ENCODE peak calls at places on chromosomes 5 and 9, in nine cellular contexts. S is right atrium auricular region, Z is tibial artery, Y is breast epithelium, J is cardiac muscle cell, F is fibroblast of villous mesenchyme, L is lower leg skin, O is astrocyte of the spinal cord, K is A549. E is an unnamed sample.

GRCh38 chr5:113266227-113266912 is 168.4 kb downstream of the TSSK1B start:
- DNase-seq in S (no peak), Z (no peak), Y (no peak), J (peak), F (peak), L (no peak), O (no peak), K (no peak), E (no peak)

GRCh38 chr5:68368686-68369359 is 153.3 kb downstream of the PIK3R1 start:
- DNase-seq in S (no peak), Z (no peak), Y (no peak), J (no peak), F (no peak), L (no peak), O (peak), K (no peak), E (no peak)

GRCh38 chr5:157819502-157820125 is 39.3 kb downstream of the CLINT1 start:
- DNase-seq in S (no peak), Z (no peak), Y (no peak), J (no peak), F (no peak), L (no peak), O (peak), K (no peak), E (no peak)

GRCh38 chr9:738209-738915 is 103.1 kb upstream of the DMRT1 start:
- DNase-seq in S (peak), Z (peak), Y (no peak), J (peak), F (peak), L (peak), O (peak), K (peak), E (peak)

GRCh38 chr5:2894347-2895135 is 143.1 kb upstream of the IRX2 start:
- DNase-seq in S (peak), Z (peak), Y (no peak), J (no peak), F (no peak), L (peak), O (no peak), K (no peak), E (no peak)

GRCh38 chr9:95880011-95880690 is 4.7 kb downstream of the ERCC6L2 start:
- DNase-seq in S (no peak), Z (no peak), Y (no peak), J (peak), F (peak), L (no peak), O (peak), K (no peak), E (no peak)

GRCh38 chr9:114346146-114346545 is 16.5 kb downstream of the ORM2 start:
- DNase-seq in S (no peak), Z (no peak), Y (no peak), J (no peak), F (no peak), L (no peak), O (no peak), K (no peak), E (no peak)

GRCh38 chr9:126607731-126608130 is 6.0 kb upstream of the LMX1B start:
- DNase-seq in S (no peak), Z (no peak), Y (no peak), J (no peak), F (no peak), L (no peak), O (no peak), K (no peak), E (no peak)

GRCh38 chr5:157908459-157908858 is 49.5 kb upstream of the CLINT1 start:
- DNase-seq in S (no peak), Z (no peak), Y (no peak), J (no peak), F (no peak), L (no peak), O (no peak), K (no peak), E (no peak)

GRCh38 chr5:55538621-55539020 is 3.9 kb upstream of the PLPP1 start:
- DNase-seq in S (no peak), Z (no peak), Y (no peak), J (no peak), F (peak), L (no peak), O (peak), K (no peak), E (no peak)

GRCh38 chr9:96553070-96553469 is 66.6 kb downstream of the CDC14B start:
- DNase-seq in S (no peak), Z (no peak), Y (no peak), J (peak), F (peak), L (no peak), O (peak), K (no peak), E (peak)

GRCh38 chr5:167827766-167828165 is 463.7 kb upstream of the WWC1 start:
- DNase-seq in S (no peak), Z (no peak), Y (no peak), J (no peak), F (no peak), L (no peak), O (no peak), K (no peak), E (no peak)

GRCh38 chr9:124629600-124629999 is 122.4 kb upstream of the NR5A1 start:
- DNase-seq in S (no peak), Z (no peak), Y (no peak), J (peak), F (no peak), L (no peak), O (peak), K (no peak), E (no peak)

GRCh38 chr5:40557486-40557885 is 122.2 kb upstream of the PTGER4 start:
- DNase-seq in S (no peak), Z (no peak), Y (no peak), J (no peak), F (no peak), L (no peak), O (peak), K (no peak), E (no peak)

GRCh38 chr5:103667068-103667467 is 104.5 kb upstream of the NUDT12 start:
- DNase-seq in S (no peak), Z (no peak), Y (no peak), J (peak), F (peak), L (no peak), O (peak), K (peak), E (no peak)

GRCh38 chr5:123391009-123391408 is 32.2 kb downstream of the CEP120 start:
- DNase-seq in S (no peak), Z (no peak), Y (no peak), J (no peak), F (no peak), L (no peak), O (no peak), K (no peak), E (no peak)

GRCh38 chr5:123382252-123382651 is 41.0 kb downstream of the CEP120 start:
- DNase-seq in S (no peak), Z (no peak), Y (no peak), J (no peak), F (no peak), L (no peak), O (no peak), K (no peak), E (no peak)

GRCh38 chr5:123389794-123390193 is 33.4 kb downstream of the CEP120 start:
- DNase-seq in S (no peak), Z (no peak), Y (no peak), J (no peak), F (no peak), L (no peak), O (no peak), K (no peak), E (no peak)

DNA sequence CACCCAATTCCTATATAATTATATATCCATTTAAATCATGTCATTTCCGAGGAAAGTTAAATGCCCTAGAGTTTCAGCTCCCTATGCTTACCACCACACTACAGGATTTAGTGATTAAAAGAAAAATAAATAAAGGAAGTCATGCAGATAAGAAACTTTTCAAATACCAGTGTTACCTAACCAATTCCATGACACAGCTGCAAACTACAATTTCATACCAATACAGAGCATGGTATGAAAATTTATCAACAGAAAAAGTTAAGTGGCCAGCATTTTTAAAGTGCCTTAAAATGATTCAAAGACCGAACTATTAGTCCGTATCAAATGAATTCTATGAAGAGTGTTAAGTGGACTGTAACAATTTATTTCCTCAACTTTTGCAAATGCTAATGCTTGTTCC is 35.9 kb downstream of the CEP120 start:
- DNase-seq in S (no peak), Z (no peak), Y (no peak), J (peak), F (peak), L (no peak), O (no peak), K (no peak), E (no peak)
- TF ChIP-seq CTCF in S (no peak), Z (no peak), Y (no peak), J (no peak), F (no peak), L (no peak), O (no peak), K (no peak), E (no peak)

DNA sequence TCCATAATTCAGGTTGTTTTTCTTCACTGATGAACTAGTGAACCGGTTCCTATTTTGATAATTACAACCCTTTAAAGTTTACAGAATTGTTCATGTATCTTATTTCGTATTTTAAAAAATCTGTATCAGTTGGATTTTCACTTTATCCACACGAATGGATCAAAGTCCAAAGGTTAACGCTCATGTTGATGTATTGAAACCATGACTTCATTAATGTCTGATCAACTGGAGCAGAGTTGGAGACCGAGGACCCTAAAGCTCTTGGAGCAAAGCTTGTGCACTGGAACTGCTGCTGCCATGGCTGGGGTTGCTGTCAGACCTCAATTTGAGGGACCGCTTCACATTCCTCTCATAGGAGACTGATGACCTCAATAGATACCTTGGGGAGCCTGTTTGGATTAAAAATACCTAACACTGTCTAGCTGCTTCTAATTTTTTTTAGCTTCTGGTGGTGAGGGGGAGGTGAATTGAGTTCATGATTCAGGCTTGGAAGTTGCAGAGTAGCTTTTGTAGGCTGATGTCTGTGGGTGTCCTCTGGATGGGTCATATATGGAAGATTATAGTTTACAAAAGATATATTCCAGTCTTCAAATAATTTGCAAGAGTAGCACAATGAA is 45.1 kb downstream of the KIAA1958 start:
- DNase-seq in S (no peak), Z (no peak), Y (no peak), J (no peak), F (no peak), L (no peak), O (no peak), K (no peak), E (no peak)
- H3K4me3 ChIP-seq in S (no peak), Z (no peak), Y (no peak), J (no peak), F (no peak), L (no peak), O (no peak), K (no peak), E (no peak)

GRCh38 chr5:135174315-135175096 is 140.5 kb upstream of the PITX1 start:
- DNase-seq in S (peak), Z (no peak), Y (no peak), J (no peak), F (peak), L (no peak), O (no peak), K (no peak), E (no peak)
- TF ChIP-seq CTCF in S (no peak), Z (no peak), Y (no peak), J (no peak), F (peak), L (no peak), O (peak), K (no peak), E (no peak)

GRCh38 chr9:84111726-84112125 is 131.1 kb downstream of the RMI1 start:
- DNase-seq in S (no peak), Z (no peak), Y (no peak), J (peak), F (no peak), L (no peak), O (peak), K (no peak), E (peak)
- H3K4me3 ChIP-seq in S (no peak), Z (no peak), Y (no peak), J (no peak), F (no peak), L (no peak), O (no peak), K (no peak), E (no peak)